ENCODE peak calls at places on chromosome 10, in seven cellular contexts. X is stimulated activated effector memory CD8-positive, alpha-beta T cell treated with anti-CD3 and anti-CD28 coated beads, Interleukin-12 subunit alpha, Interleukin-12 subunit beta, amount 100 ng/mL, for 72 hours; G is esophagus mucosa; I is left lung; F is activated CD4-positive, alpha-beta T cell treated with anti-CD3 and anti-CD28 coated beads for 36 hours; W is T-helper 17 cell; L is right cardiac atrium. T is an unnamed sample.

GRCh38 chr10:8438603-8439002 is 384.1 kb downstream of the GATA3 start:
- ATAC-seq in X (peak), G (no peak), I (no peak), F (no peak), W (peak), L (no peak), T (no peak)

GRCh38 chr10:5292196-5292735 is 72.5 kb upstream of the UCN3 start:
- ATAC-seq in X (peak), G (no peak), I (peak), F (peak), W (peak), L (no peak), T (no peak)

GRCh38 chr10:99685232-99686041 is 26.1 kb downstream of the ENTPD7 start:
- ATAC-seq in X (no peak), G (peak), I (peak), F (no peak), W (no peak), L (peak), T (peak)

GRCh38 chr10:59561397-59562121 is 148.1 kb downstream of the SLC16A9 start:
- ATAC-seq in X (no peak), G (no peak), I (no peak), F (no peak), W (no peak), L (no peak), T (no peak)

GRCh38 chr10:3960496-3960895 is 175.5 kb upstream of the KLF6 start:
- ATAC-seq in X (peak), G (no peak), I (no peak), F (no peak), W (no peak), L (no peak), T (peak)

GRCh38 chr10:84308481-84309304 is 19.7 kb upstream of the CCSER2 start:
- ATAC-seq in X (peak), G (no peak), I (peak), F (peak), W (peak), L (peak), T (peak)

GRCh38 chr10:63935705-63936104 is 414.5 kb downstream of the REEP3 start:
- ATAC-seq in X (no peak), G (no peak), I (no peak), F (no peak), W (no peak), L (no peak), T (no peak)

GRCh38 chr10:23100331-23101030 is 5.1 kb downstream of the MSRB2 start:
- ATAC-seq in X (no peak), G (no peak), I (no peak), F (peak), W (no peak), L (no peak), T (no peak)

GRCh38 chr10:28768227-28768626 is 90.9 kb downstream of the BAMBI start:
- ATAC-seq in X (no peak), G (no peak), I (peak), F (no peak), W (no peak), L (no peak), T (no peak)

GRCh38 chr10:131125511-131126225 is 185.9 kb downstream of the TCERG1L start:
- ATAC-seq in X (no peak), G (no peak), I (no peak), F (no peak), W (no peak), L (no peak), T (no peak)

GRCh38 chr10:124532106-124532641 is 70.6 kb downstream of the LHPP start:
- ATAC-seq in X (no peak), G (peak), I (no peak), F (no peak), W (no peak), L (no peak), T (no peak)

GRCh38 chr10:125120046-125120710 is 40.2 kb downstream of the CTBP2 start:
- ATAC-seq in X (no peak), G (peak), I (no peak), F (no peak), W (no peak), L (no peak), T (no peak)

GRCh38 chr10:69338547-69339450 is 60.5 kb downstream of the HK1 start:
- ATAC-seq in X (no peak), G (no peak), I (peak), F (no peak), W (no peak), L (no peak), T (no peak)

GRCh38 chr10:93357680-93358079 is 124.5 kb downstream of the MYOF start:
- ATAC-seq in X (peak), G (peak), I (peak), F (peak), W (peak), L (peak), T (no peak)

GRCh38 chr10:73398024-73398423 is 15.8 kb downstream of the ANXA7 start:
- ATAC-seq in X (no peak), G (no peak), I (no peak), F (no peak), W (no peak), L (no peak), T (no peak)

GRCh38 chr10:80660266-80660665 is 122.6 kb downstream of the SH2D4B start:
- ATAC-seq in X (no peak), G (no peak), I (no peak), F (no peak), W (no peak), L (no peak), T (no peak)

GRCh38 chr10:69278446-69278963 is at the start of gene HK1:
- ATAC-seq in X (no peak), G (no peak), I (no peak), F (no peak), W (no peak), L (peak), T (no peak)

GRCh38 chr10:84341983-84342382 is 13.6 kb downstream of the CCSER2 start:
- ATAC-seq in X (peak), G (no peak), I (no peak), F (peak), W (no peak), L (no peak), T (no peak)

GRCh38 chr10:110268931-110269640 is 35.6 kb downstream of the SMNDC1 start:
- ATAC-seq in X (no peak), G (no peak), I (no peak), F (no peak), W (peak), L (no peak), T (no peak)

GRCh38 chr10:22016046-22016705 is 12.6 kb upstream of the DNAJC1 start:
- ATAC-seq in X (no peak), G (no peak), I (no peak), F (no peak), W (no peak), L (no peak), T (no peak)

GRCh38 chr10:33117816-33118215 is 159.8 kb upstream of the ITGB1 start:
- ATAC-seq in X (peak), G (peak), I (peak), F (peak), W (peak), L (no peak), T (peak)

GRCh38 chr10:44926771-44927751 is 15.9 kb downstream of the TMEM72 start:
- ATAC-seq in X (peak), G (peak), I (peak), F (no peak), W (no peak), L (peak), T (no peak)

GRCh38 chr10:36172054-36172531 is 530.0 kb upstream of the FZD8 start:
- ATAC-seq in X (no peak), G (no peak), I (peak), F (no peak), W (no peak), L (no peak), T (no peak)

GRCh38 chr10:84204122-84204521 is 9.8 kb downstream of the CDHR1 start:
- ATAC-seq in X (no peak), G (peak), I (peak), F (peak), W (no peak), L (no peak), T (peak)

GRCh38 chr10:72387187-72387586 is 32.5 kb upstream of the DNAJB12 start:
- ATAC-seq in X (no peak), G (no peak), I (no peak), F (no peak), W (no peak), L (no peak), T (no peak)

GRCh38 chr10:11236234-11236633 is 218.6 kb downstream of the CELF2 start:
- ATAC-seq in X (peak), G (no peak), I (no peak), F (peak), W (peak), L (no peak), T (peak)

GRCh38 chr10:42630537-42631134 is 7.7 kb downstream of the ZNF33B start:
- ATAC-seq in X (peak), G (no peak), I (no peak), F (no peak), W (no peak), L (no peak), T (no peak)

GRCh38 chr10:4519691-4520402 is 306.2 kb upstream of the AKR1E2 start:
- ATAC-seq in X (no peak), G (no peak), I (no peak), F (no peak), W (no peak), L (peak), T (no peak)